ENCODE peak calls at places on chromosomes 1 and 21, in four cellular contexts. B, T, J and I are unnamed samples.

GRCh38 chr1:18217398-18218043 is 109.9 kb downstream of the IGSF21 start:
- DNase-seq in T (no peak), J (no peak), B (no peak), I (no peak)

GRCh38 chr1:161198206-161198876 is 513 bp downstream of the ADAMTS4 start:
- DNase-seq in J (no peak), B (no peak), T (peak), I (no peak)

GRCh38 chr1:1425753-1426495 is 4.8 kb upstream of the ANKRD65 start:
- DNase-seq in T (no peak), J (no peak), B (no peak), I (no peak)

GRCh38 chr1:183696981-183697380 is 43.9 kb upstream of the APOBEC4 start:
- DNase-seq in B (no peak), J (no peak), T (no peak), I (no peak)

GRCh38 chr1:46306159-46306530 is 2.6 kb downstream of the UQCRH start:
- DNase-seq in T (no peak), J (no peak), B (no peak), I (no peak)

GRCh38 chr1:99599678-99600175 is 46.2 kb upstream of the PALMD start:
- DNase-seq in B (no peak), T (peak), J (no peak), I (no peak)

GRCh38 chr1:20785907-20786309 is 1.2 kb downstream of the HP1BP3 start:
- DNase-seq in B (peak), J (no peak), T (no peak), I (no peak)

GRCh38 chr1:234437423-234438171 is 41.4 kb downstream of the TARBP1 start:
- DNase-seq in J (peak), B (peak), T (no peak), I (no peak)

GRCh38 chr1:193592325-193592724 is 405.9 kb upstream of the B3GALT2 start:
- DNase-seq in T (no peak), J (no peak), B (no peak), I (no peak)

GRCh38 chr1:223515915-223516314 is 122.7 kb downstream of the CCDC185 start:
- DNase-seq in T (no peak), B (no peak), J (no peak), I (no peak)

GRCh38 chr1:235697517-235697916 is 47.9 kb upstream of the GNG4 start:
- DNase-seq in B (no peak), T (no peak), J (no peak), I (no peak)

GRCh38 chr1:15799004-15799867 is 8.2 kb downstream of the UQCRHL start:
- DNase-seq in B (peak), T (peak), J (peak), I (peak)

GRCh38 chr1:42618866-42619265 is 39.4 kb upstream of the PPIH start:
- DNase-seq in T (no peak), J (no peak), B (no peak), I (no peak)

GRCh38 chr1:167059729-167060107 is 30.5 kb downstream of the GPA33 start:
- DNase-seq in T (no peak), J (no peak), B (no peak), I (no peak)

GRCh38 chr1:46097149-46097472 is 35.3 kb downstream of the PIK3R3 start:
- DNase-seq in T (no peak), B (no peak), J (no peak), I (no peak)

GRCh38 chr21:17819114-17819877 is at the start of gene C21orf91:
- DNase-seq in B (peak), T (peak), J (peak), I (peak)

GRCh38 chr1:91637539-91637994 is 136.9 kb downstream of the CDC7 start:
- DNase-seq in B (no peak), J (no peak), T (no peak), I (no peak)

GRCh38 chr21:43644609-43645008 is 14.7 kb downstream of the HSF2BP start:
- DNase-seq in J (no peak), T (no peak), B (no peak), I (peak)

GRCh38 chr1:45170151-45170742 is 36.2 kb downstream of the ZSWIM5 start:
- DNase-seq in T (no peak), B (no peak), J (no peak), I (no peak)

GRCh38 chr1:78839704-78840277 is 166.7 kb downstream of the ADGRL4 start:
- DNase-seq in J (no peak), T (no peak), B (peak), I (no peak)

GRCh38 chr1:198449727-198450433 is 90.6 kb downstream of the ATP6V1G3 start:
- DNase-seq in B (no peak), J (no peak), T (no peak), I (no peak)

GRCh38 chr1:33634806-33635205 is 162.4 kb downstream of the ZSCAN20 start:
- DNase-seq in B (no peak), J (no peak), T (peak), I (no peak)

GRCh38 chr1:15246960-15247614 is at the start of gene FHAD1:
- DNase-seq in J (no peak), B (peak), T (peak), I (no peak)

GRCh38 chr1:101653482-101653946 is 343.2 kb downstream of the OLFM3 start:
- DNase-seq in B (no peak), J (no peak), T (no peak), I (no peak)

GRCh38 chr1:241834733-241835377 is 13.1 kb upstream of the EXO1 start:
- DNase-seq in T (no peak), J (no peak), B (no peak), I (no peak)

GRCh38 chr1:203308205-203309114 is 3.1 kb downstream of the BTG2 start:
- DNase-seq in T (no peak), J (no peak), B (no peak), I (no peak)

GRCh38 chr1:9280015-9280860 is 12.5 kb upstream of the SPSB1 start:
- DNase-seq in J (peak), B (no peak), T (no peak), I (peak)

GRCh38 chr1:35883681-35884155 is 709 bp downstream of the AGO1 start:
- DNase-seq in B (peak), T (peak), J (no peak), I (no peak)

GRCh38 chr21:32819702-32820101 is 48.1 kb upstream of the PAXBP1 start:
- DNase-seq in T (no peak), J (peak), B (no peak), I (peak)

GRCh38 chr1:85554630-85555327 is 25.8 kb upstream of the CCN1 start:
- DNase-seq in B (no peak), J (no peak), T (no peak), I (no peak)

GRCh38 chr1:115356356-115356755 is 18.3 kb upstream of the NGF start:
- DNase-seq in B (no peak), T (no peak), J (no peak), I (no peak)

GRCh38 chr1:151756291-151756690 is 7.0 kb downstream of the MRPL9 start:
- DNase-seq in T (no peak), J (no peak), B (no peak), I (no peak)

GRCh38 chr1:54782588-54782987 is 18.3 kb upstream of the PARS2 start:
- DNase-seq in T (no peak), J (no peak), B (no peak), I (no peak)

GRCh38 chr1:36160949-36161485 is 5.1 kb downstream of the MAP7D1 start:
- DNase-seq in J (no peak), B (no peak), T (peak), I (no peak)

DNA sequence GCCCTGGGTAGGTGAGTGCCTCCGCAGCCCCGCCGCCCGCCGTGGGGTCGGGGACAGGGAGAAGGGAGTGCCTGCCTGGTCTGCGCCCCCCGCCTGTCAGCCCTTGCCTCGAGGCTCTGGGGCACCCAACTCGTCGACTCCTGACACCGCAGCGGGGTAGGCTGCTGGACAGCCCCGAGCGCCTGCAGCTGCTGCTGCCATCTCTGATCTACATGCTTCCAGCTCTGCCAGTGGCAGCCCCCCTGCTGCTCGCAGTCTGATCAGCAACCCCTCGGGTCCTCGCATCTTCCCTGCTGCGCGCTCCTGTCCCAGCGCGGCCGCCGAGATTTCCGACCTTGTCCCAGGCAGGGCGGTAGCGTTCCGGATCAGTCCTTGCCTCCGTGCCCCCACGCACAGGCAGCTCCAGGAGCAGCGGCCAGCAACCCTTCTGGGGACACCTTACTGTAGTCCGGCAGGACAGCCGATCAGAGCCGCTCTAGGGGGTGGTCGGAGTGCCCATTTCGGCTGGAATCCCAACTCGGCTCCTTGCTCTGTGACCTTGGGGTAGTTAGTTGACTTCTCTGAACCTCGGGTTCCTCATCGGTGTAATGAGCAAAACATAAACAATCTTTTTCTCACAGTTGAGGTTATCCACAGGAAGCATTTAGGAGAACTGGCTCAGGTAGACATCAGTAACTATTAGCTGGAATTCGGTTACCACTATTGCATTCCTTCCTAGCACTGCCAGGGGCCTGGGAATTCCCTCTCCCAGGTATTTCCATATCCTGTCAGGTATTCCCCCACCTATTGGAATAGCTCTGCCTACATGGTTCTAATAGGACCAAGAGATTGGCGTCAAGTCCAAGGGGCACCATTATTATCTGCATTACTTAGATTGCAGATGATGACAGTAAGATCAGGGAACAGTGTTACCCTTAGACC is 608 bp downstream of the BCAN start:
- DNase-seq in T (no peak), B (no peak), J (no peak), I (no peak)
- H3K4me3 ChIP-seq in T (peak), B (peak), J (no peak), I (no peak)

GRCh38 chr1:38486115-38486514 is 373.5 kb downstream of the RRAGC start:
- DNase-seq in T (no peak), B (no peak), J (no peak), I (no peak)

GRCh38 chr1:38487398-38487797 is 372.2 kb downstream of the RRAGC start:
- DNase-seq in J (no peak), B (no peak), T (no peak), I (no peak)

GRCh38 chr1:38488162-38488898 is 371.2 kb downstream of the RRAGC start:
- DNase-seq in J (no peak), T (no peak), B (no peak), I (no peak)

DNA sequence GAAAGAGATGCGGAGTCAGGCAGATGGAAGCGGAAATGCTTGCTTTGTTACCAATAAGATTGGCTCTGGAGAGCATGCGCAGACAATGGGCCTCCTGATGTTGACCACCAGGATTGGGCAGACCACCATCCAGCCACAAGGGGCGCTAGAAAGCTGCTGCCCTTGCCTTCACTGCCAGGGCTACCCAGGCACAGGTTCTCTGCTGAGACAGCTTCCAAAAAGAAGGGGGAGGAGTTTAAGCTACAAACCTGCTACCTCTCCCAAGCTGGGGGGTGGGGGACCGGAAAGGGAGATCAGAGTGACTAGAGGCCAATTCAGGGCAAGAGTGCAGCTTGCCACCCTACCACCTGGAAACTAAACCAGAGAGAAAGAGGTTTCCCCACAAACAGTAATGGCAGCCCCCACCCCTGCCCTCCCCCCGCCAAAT is 369.7 kb downstream of the RRAGC start:
- DNase-seq in T (no peak), B (no peak), J (no peak), I (no peak)
- TF ChIP-seq CTCF in T (peak), B (no peak), J (peak), I (peak)

GRCh38 chr21:41763996-41764395 is 2.9 kb downstream of the RIPK4 start:
- DNase-seq in B (no peak), T (no peak), J (no peak), I (no peak)
- H3K4me3 ChIP-seq in B (no peak), T (no peak), J (no peak), I (no peak)

GRCh38 chr1:59046730-59047157 is 250.2 kb upstream of the FGGY start:
- DNase-seq in T (no peak), B (peak), J (no peak), I (no peak)
- TF ChIP-seq CTCF in T (peak), B (no peak), J (peak), I (peak)